ENCODE peak calls at places on chromosome 11, in four cellular contexts. H is substantia nigra; Q is naive thymus-derived CD8-positive, alpha-beta T cell; K is skeletal muscle cell. F is an unnamed sample.

GRCh38 chr11:75635009-75635909 is 33.6 kb downstream of the MAP6 start:
- DNase-seq in K (no peak), H (no peak), Q (no peak), F (peak)

GRCh38 chr11:4134844-4135243 is 40.2 kb downstream of the RRM1 start:
- DNase-seq in K (no peak), H (no peak), Q (no peak), F (no peak)

GRCh38 chr11:134905966-134906955 is 494.2 kb upstream of the B3GAT1 start:
- DNase-seq in Q (no peak), H (no peak), K (no peak), F (no peak)

GRCh38 chr11:77379253-77379652 is 77.8 kb upstream of the GDPD4 start:
- DNase-seq in H (no peak), Q (no peak), K (no peak), F (no peak)

GRCh38 chr11:35461917-35462316 is 42.6 kb upstream of the SLC1A2 start:
- DNase-seq in H (no peak), Q (no peak), K (no peak), F (no peak)

GRCh38 chr11:35321532-35322320 is 97.6 kb downstream of the SLC1A2 start:
- DNase-seq in Q (no peak), H (no peak), K (no peak), F (peak)

GRCh38 chr11:112794321-112794720 is 166.9 kb upstream of the NCAM1 start:
- DNase-seq in K (no peak), H (no peak), Q (no peak), F (no peak)

GRCh38 chr11:1946812-1947480 is at the start of gene MRPL23:
- DNase-seq in Q (peak), H (no peak), K (no peak), F (no peak)

GRCh38 chr11:118194835-118195627 is 18.6 kb upstream of the SCN2B start:
- DNase-seq in Q (no peak), K (peak), H (peak), F (peak)

GRCh38 chr11:133917921-133918605 is 38.7 kb downstream of the IGSF9B start:
- DNase-seq in Q (peak), K (no peak), H (no peak), F (no peak)

F was measured in fibroblast of the conjunctiva.